ENCODE peak calls at places on chromosomes 13 and 19, in four cellular contexts. T is K562, M is HepG2, U is GM12878. P is an unnamed sample.

GRCh38 chr13:112725346-112726017 is 35.6 kb downstream of the ATP11A start:
- DNase-seq in T (no peak), M (no peak), U (peak), P (no peak)

GRCh38 chr19:48925240-48925843 is 8.2 kb upstream of the DHDH start:
- DNase-seq in T (no peak), M (peak), U (no peak), P (no peak)

GRCh38 chr19:27774827-27775226 is 1438.1 kb downstream of the UQCRFS1 start:
- DNase-seq in T (peak), M (peak), U (no peak), P (peak)

GRCh38 chr13:29081697-29082440 is 261.7 kb downstream of the MTUS2 start:
- DNase-seq in T (no peak), M (no peak), U (no peak), P (no peak)

GRCh38 chr19:42563352-42564210 is 31.1 kb downstream of the CEACAM8 start:
- DNase-seq in T (peak), M (peak), U (no peak), P (peak)

GRCh38 chr13:49533586-49534269 is 38.0 kb downstream of the PHF11 start:
- DNase-seq in T (no peak), M (no peak), U (no peak), P (no peak)

GRCh38 chr19:36646746-36647145 is 19.9 kb downstream of the ZNF461 start:
- DNase-seq in T (no peak), M (no peak), U (no peak), P (no peak)

GRCh38 chr13:100566543-100566942 is 22.0 kb downstream of the GGACT start:
- DNase-seq in T (no peak), M (no peak), U (no peak), P (no peak)

GRCh38 chr13:43648733-43649132 is 138.0 kb downstream of the ENOX1 start:
- DNase-seq in T (no peak), M (no peak), U (no peak), P (no peak)

GRCh38 chr13:21579754-21580316 is 24.1 kb downstream of the MICU2 start:
- DNase-seq in T (no peak), M (no peak), U (peak), P (no peak)

GRCh38 chr19:31596751-31597150 is 247.5 kb upstream of the TSHZ3 start:
- DNase-seq in T (no peak), M (no peak), U (no peak), P (no peak)

GRCh38 chr19:58349590-58349989 is 3.7 kb downstream of the A1BG start:
- DNase-seq in T (no peak), M (no peak), U (no peak), P (no peak)

GRCh38 chr19:17784201-17785008 is 10.5 kb upstream of the B3GNT3 start:
- DNase-seq in T (peak), M (peak), U (no peak), P (peak)

GRCh38 chr13:35356572-35356971 is 119.9 kb downstream of the MAB21L1 start:
- DNase-seq in T (no peak), M (no peak), U (no peak), P (no peak)

GRCh38 chr19:49689133-49690072 is at the start of gene ADM5:
- DNase-seq in T (no peak), M (no peak), U (no peak), P (peak)

GRCh38 chr19:29858000-29858596 is 46.3 kb downstream of the CCNE1 start:
- DNase-seq in T (peak), M (no peak), U (no peak), P (peak)

GRCh38 chr13:100506600-100507422 is 81.8 kb downstream of the GGACT start:
- DNase-seq in T (no peak), M (no peak), U (no peak), P (no peak)

GRCh38 chr13:112330479-112331407 is 45.4 kb upstream of the SPACA7 start:
- DNase-seq in T (no peak), M (no peak), U (no peak), P (no peak)

GRCh38 chr13:31134055-31134711 is 27.5 kb downstream of the HSPH1 start:
- DNase-seq in T (no peak), M (no peak), U (no peak), P (no peak)

GRCh38 chr19:33280351-33280921 is 21.9 kb downstream of the CEBPA start:
- DNase-seq in T (no peak), M (no peak), U (peak), P (no peak)

GRCh38 chr13:95536629-95537241 is 15.8 kb upstream of the CLDN10 start:
- DNase-seq in T (no peak), M (no peak), U (no peak), P (no peak)

GRCh38 chr13:72726721-72727416 is 560 bp downstream of the MZT1 start:
- DNase-seq in T (peak), M (peak), U (no peak), P (peak)

GRCh38 chr13:97352815-97353214 is 81.2 kb upstream of the RAP2A start:
- DNase-seq in T (no peak), M (no peak), U (no peak), P (no peak)

GRCh38 chr13:91042870-91043269 is 304.6 kb upstream of the MIR17HG start:
- DNase-seq in T (no peak), M (no peak), U (no peak), P (no peak)

GRCh38 chr13:91045351-91046034 is 302.0 kb upstream of the MIR17HG start:
- DNase-seq in T (no peak), M (no peak), U (no peak), P (no peak)

GRCh38 chr13:91046715-91047327 is 300.7 kb upstream of the MIR17HG start:
- DNase-seq in T (no peak), M (no peak), U (no peak), P (no peak)
- TF ChIP-seq TCF7 in T (no peak), M (no peak), U (no peak), P (no peak)

GRCh38 chr19:3979289-3979673 is 6.0 kb downstream of the EEF2 start:
- DNase-seq in T (peak), M (no peak), U (no peak), P (no peak)
- TF ChIP-seq TCF7 in T (no peak), M (no peak), U (no peak), P (no peak)

DNA sequence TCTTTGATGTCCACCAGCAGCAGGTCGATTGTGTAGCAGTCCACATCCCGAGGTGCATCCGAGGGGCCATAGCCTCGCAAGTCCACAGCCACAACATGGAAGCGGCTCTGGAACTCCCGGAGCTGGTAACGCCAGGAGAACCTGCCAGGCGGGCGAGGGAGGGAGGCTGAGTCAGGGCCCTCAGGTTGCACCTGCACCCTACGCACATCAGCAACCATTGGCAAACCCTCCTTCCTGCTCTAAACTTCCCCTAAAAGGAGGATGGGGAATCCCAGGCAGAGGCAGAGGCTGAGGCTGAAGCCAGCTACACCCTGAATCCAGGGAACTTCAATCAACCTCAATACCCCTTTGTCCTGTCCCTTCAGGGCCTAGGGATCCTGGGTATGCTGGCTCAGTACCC is 992 bp downstream of the EPHX3 start:
- DNase-seq in T (no peak), M (no peak), U (no peak), P (no peak)
- TF ChIP-seq TCF7 in T (no peak), M (no peak), U (no peak), P (no peak)

GRCh38 chr13:59975807-59976445 is 187.8 kb downstream of the DIAPH3 start:
- DNase-seq in T (no peak), M (no peak), U (no peak), P (no peak)

DNA sequence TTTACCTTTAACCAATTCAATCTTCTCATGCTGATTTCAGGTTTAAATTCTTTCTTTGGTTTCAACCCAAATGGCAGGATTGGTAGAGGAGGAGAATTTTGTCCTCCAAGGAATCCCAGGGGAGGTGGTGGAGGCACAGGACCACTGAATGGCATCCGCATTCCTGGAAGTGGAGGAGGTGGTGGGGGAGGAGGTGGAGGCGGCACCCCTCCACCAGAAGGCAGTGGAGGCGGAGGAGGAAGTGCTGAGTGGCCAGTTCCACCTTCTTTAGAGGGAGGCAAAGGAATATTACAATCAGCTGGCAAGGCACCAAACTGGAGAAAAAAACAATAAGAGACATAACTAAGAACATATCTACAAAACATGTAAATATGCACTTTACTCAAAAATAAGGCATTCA is 192.9 kb downstream of the DIAPH3 start:
- DNase-seq in T (no peak), M (no peak), U (no peak), P (peak)
- TF ChIP-seq TCF7 in T (no peak), M (no peak), U (no peak), P (no peak)

GRCh38 chr19:47315125-47315821 is 5.6 kb downstream of the C5AR1 start:
- DNase-seq in T (peak), M (peak), U (no peak), P (no peak)
- TF ChIP-seq TCF7 in T (no peak), M (no peak), U (no peak), P (no peak)

GRCh38 chr13:41402695-41403511 is 54.4 kb upstream of the RGCC start:
- DNase-seq in T (no peak), M (peak), U (no peak), P (peak)
- TF ChIP-seq TCF7 in T (no peak), M (no peak), U (no peak), P (no peak)

DNA sequence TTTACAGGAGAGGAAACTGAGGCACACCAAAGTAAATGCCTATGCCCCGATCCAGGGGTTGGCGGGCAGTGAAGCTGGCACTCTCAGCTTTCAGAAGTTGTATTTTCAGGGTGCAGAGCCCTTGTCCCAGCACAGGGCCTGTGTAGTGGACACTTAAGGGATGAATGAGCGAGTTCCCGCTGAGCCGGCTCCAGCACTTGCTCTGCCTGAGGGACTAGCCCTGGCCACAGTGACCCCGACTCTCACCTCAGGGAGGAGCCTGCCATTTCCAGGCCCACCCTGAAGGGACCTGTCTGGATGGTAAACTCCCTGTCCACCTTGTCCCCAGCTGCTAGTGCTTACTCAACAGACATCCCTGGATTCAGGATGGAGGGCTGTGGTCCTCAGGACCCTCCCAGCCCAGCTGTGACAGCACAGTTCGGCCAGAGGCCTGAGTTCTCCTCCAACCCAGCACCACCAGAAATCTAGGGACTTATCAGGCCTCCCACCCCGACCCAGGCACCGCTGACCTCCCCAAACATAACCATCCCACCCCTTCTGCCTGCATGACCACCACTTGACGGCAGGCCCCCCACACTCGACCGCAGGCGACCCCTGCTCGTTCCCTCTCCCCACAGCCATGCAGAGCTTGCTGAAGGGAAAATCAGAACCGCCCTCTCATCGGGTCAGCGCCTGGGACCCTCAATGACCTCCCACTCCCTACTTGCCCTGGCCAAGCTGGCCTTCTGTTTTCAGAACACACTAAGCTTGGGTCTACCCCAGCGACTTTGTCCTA is 8.4 kb downstream of the PPP6R1 start:
- DNase-seq in T (no peak), M (no peak), U (no peak), P (no peak)
- TF ChIP-seq TCF7 in T (no peak), M (no peak), U (no peak), P (no peak)

GRCh38 chr13:110129076-110129475 is 177.9 kb downstream of the COL4A1 start:
- DNase-seq in T (no peak), M (no peak), U (no peak), P (no peak)

GRCh38 chr13:110130431-110130830 is 176.5 kb downstream of the COL4A1 start:
- DNase-seq in T (no peak), M (no peak), U (no peak), P (no peak)

GRCh38 chr13:110129539-110130186 is 177.3 kb downstream of the COL4A1 start:
- DNase-seq in T (no peak), M (no peak), U (no peak), P (no peak)

GRCh38 chr13:110127986-110128511 is 178.9 kb downstream of the COL4A1 start:
- DNase-seq in T (no peak), M (no peak), U (no peak), P (no peak)

GRCh38 chr13:110128546-110128945 is 178.4 kb downstream of the COL4A1 start:
- DNase-seq in T (no peak), M (no peak), U (no peak), P (no peak)
- TF ChIP-seq TCF7 in T (no peak), M (no peak), U (no peak), P (no peak)

GRCh38 chr13:26872444-26873173 is 112.0 kb upstream of the GPR12 start:
- DNase-seq in T (peak), M (peak), U (no peak), P (peak)
- TF ChIP-seq TCF7 in T (no peak), M (no peak), U (no peak), P (no peak)

GRCh38 chr19:56113071-56113632 is 7.9 kb downstream of the ZNF787 start:
- DNase-seq in T (no peak), M (no peak), U (no peak), P (no peak)

GRCh38 chr19:56114051-56114694 is 6.9 kb downstream of the ZNF787 start:
- DNase-seq in T (no peak), M (no peak), U (no peak), P (no peak)

GRCh38 chr19:56110515-56111448 is 10.3 kb downstream of the ZNF787 start:
- DNase-seq in T (no peak), M (peak), U (no peak), P (no peak)

GRCh38 chr19:56112313-56112709 is 8.8 kb downstream of the ZNF787 start:
- DNase-seq in T (no peak), M (no peak), U (no peak), P (no peak)

DNA sequence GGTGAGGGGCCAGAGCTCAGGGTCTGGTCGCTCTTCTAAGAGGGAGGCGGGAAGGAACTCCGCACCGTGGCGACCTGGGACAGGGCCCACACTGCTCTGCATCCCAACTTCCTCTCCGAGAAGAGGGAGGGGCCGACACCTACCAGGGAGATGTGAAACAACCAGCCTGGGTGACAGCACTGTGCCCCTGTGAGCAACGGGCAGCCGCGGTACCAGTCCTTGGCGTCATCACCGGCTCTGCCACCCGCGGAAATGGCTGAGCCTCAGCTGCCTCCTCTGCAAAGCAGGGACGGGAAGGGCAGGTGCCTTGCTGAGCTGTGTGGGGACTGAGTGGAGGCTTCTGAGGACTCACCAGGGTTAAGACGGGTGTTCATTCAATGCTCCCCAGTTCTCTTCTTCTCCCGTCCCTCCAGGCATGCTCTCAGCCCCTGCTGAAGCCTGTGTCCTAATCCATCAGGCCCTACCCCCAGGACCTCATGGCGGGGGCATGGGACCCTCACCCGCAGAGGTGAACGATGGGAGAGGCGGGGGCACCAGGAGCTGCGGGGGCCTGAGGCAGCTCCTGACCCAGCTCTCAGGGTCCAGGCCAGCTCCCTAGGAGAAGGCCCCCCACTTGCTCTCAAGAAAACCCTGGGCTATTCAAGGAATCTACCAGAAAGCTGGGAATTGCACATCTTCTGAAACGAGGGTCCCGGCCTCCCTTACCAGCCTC is 9.3 kb downstream of the ZNF787 start:
- DNase-seq in T (no peak), M (peak), U (no peak), P (no peak)
- TF ChIP-seq TCF7 in T (no peak), M (no peak), U (no peak), P (no peak)